ENCODE peak calls at places on chromosomes 4 and X, in five cellular contexts. O is H9, H is IMR-90, T is neuronal stem cell, L is trophoblast cell. Z is an unnamed sample.
A peak's percentile ranks its signal among the peaks of the same experiment; 100 is the strongest.

GRCh38 chrX:112863850-112864249 is 23.2 kb upstream of the AMOT start:
- DNase-seq in O (no peak), H (no peak), T (no peak), L (no peak), Z (no peak)

GRCh38 chr4:118834960-118835895 is 698 bp downstream of the SEC24D start:
- DNase-seq in O (peak; percentile 76), H (peak; percentile 94), T (peak; percentile 32), L (peak; percentile 95), Z (peak; percentile 97)

GRCh38 chr4:7777017-7777710 is 162.5 kb downstream of the AFAP1 start:
- DNase-seq in O (no peak), H (no peak), T (no peak), L (no peak), Z (no peak)

GRCh38 chr4:171629182-171629581 is 184.0 kb upstream of the GALNTL6 start:
- DNase-seq in O (no peak), H (no peak), T (no peak), L (no peak), Z (no peak)

GRCh38 chr4:128721896-128722295 is 87.6 kb upstream of the JADE1 start:
- DNase-seq in O (no peak), H (no peak), T (peak; percentile 36), L (no peak), Z (no peak)

GRCh38 chr4:83751336-83751949 is 215.5 kb downstream of the GPAT3 start:
- DNase-seq in O (no peak), H (no peak), T (no peak), L (peak; percentile 54), Z (no peak)

GRCh38 chr4:153497988-153498967 is 32.1 kb downstream of the TMEM131L start:
- DNase-seq in O (no peak), H (peak; percentile 86), T (no peak), L (no peak), Z (no peak)

GRCh38 chrX:9555354-9555753 is 90.5 kb downstream of the TBL1X start:
- DNase-seq in O (no peak), H (peak; percentile 36), T (no peak), L (no peak), Z (no peak)

GRCh38 chr4:2337896-2338295 is 76.0 kb upstream of the MXD4 start:
- DNase-seq in O (peak; percentile 7), H (no peak), T (no peak), L (no peak), Z (no peak)

GRCh38 chr4:74529284-74530041 is 84.5 kb downstream of the AREG start:
- DNase-seq in O (no peak), H (no peak), T (no peak), L (no peak), Z (no peak)

GRCh38 chr4:48649505-48649904 is 130.6 kb downstream of the FRYL start:
- DNase-seq in O (no peak), H (no peak), T (no peak), L (no peak), Z (no peak)

GRCh38 chr4:158444621-158445020 is 77.1 kb upstream of the RXFP1 start:
- DNase-seq in O (no peak), H (peak; percentile 12), T (no peak), L (no peak), Z (no peak)

GRCh38 chr4:105989411-105990242 is 94.4 kb downstream of the NPNT start:
- DNase-seq in O (no peak), H (no peak), T (no peak), L (no peak), Z (no peak)

GRCh38 chr4:47373174-47373573 is 90.3 kb downstream of the COMMD8 start:
- DNase-seq in O (no peak), H (no peak), T (no peak), L (no peak), Z (no peak)

GRCh38 chr4:4831266-4831665 is 28.2 kb upstream of the MSX1 start:
- DNase-seq in O (no peak), H (no peak), T (no peak), L (no peak), Z (no peak)

GRCh38 chrX:8919801-8920200 is 114.1 kb downstream of the FAM9B start:
- DNase-seq in O (no peak), H (no peak), T (no peak), L (no peak), Z (no peak)

GRCh38 chr4:581181-581580 is 5.1 kb upstream of the TMEM271 start:
- DNase-seq in O (no peak), H (no peak), T (no peak), L (no peak), Z (no peak)

GRCh38 chr4:3572363-3572762 is 40.1 kb upstream of the LRPAP1 start:
- DNase-seq in O (peak; percentile 65), H (no peak), T (no peak), L (no peak), Z (no peak)

GRCh38 chrX:18654873-18655836 is 16.8 kb downstream of the RS1 start:
- DNase-seq in O (no peak), H (no peak), T (no peak), L (no peak), Z (peak; percentile 19)

GRCh38 chr4:128810331-128810870 is 901 bp downstream of the JADE1 start:
- DNase-seq in O (no peak), H (peak; percentile 46), T (no peak), L (peak; percentile 45), Z (peak; percentile 54)

GRCh38 chr4:69818060-69818639 is 41.8 kb downstream of the SULT1E1 start:
- DNase-seq in O (no peak), H (no peak), T (no peak), L (no peak), Z (no peak)
- H2AK5ac ChIP-seq in O (no peak overlapping the region), H (no peak overlapping the region), T (no peak overlapping the region), L (no peak overlapping the region), Z (no peak overlapping the region)

GRCh38 chr4:25585901-25586523 is 69.6 kb upstream of the SLC34A2 start:
- DNase-seq in O (peak; percentile 43), H (no peak), T (peak; percentile 76), L (no peak), Z (no peak)
- H2BK5ac ChIP-seq in O (no peak overlapping the region), H (no peak overlapping the region), T (no peak overlapping the region), L (no peak overlapping the region), Z (no peak overlapping the region)

GRCh38 chrX:115968436-115969252 is 201.9 kb upstream of the AGTR2 start:
- DNase-seq in O (peak; percentile 97), H (no peak), T (peak; percentile 26), L (no peak), Z (peak; percentile 66)
- H2AK5ac ChIP-seq in O (no peak overlapping the region), H (no peak overlapping the region), T (no peak overlapping the region), L (no peak overlapping the region), Z (no peak overlapping the region)

GRCh38 chrX:140524556-140524955 is 19.7 kb upstream of the SOX3 start:
- DNase-seq in O (peak; percentile 25), H (peak; percentile 55), T (no peak), L (no peak), Z (peak; percentile 52)
- H2BK5ac ChIP-seq in O (no peak overlapping the region), H (peak overlapping the region; percentile 25), T (no peak overlapping the region), L (no peak overlapping the region), Z (no peak overlapping the region)

GRCh38 chrX:46306103-46306502 is 239.1 kb downstream of the ZNF674 start:
- DNase-seq in O (no peak), H (no peak), T (no peak), L (no peak), Z (no peak)

GRCh38 chrX:46308106-46308505 is 237.1 kb downstream of the ZNF674 start:
- DNase-seq in O (no peak), H (no peak), T (no peak), L (no peak), Z (no peak)

GRCh38 chrX:46317158-46317557 is 228.1 kb downstream of the ZNF674 start:
- DNase-seq in O (no peak), H (no peak), T (no peak), L (no peak), Z (no peak)

GRCh38 chrX:46310815-46311497 is 234.3 kb downstream of the ZNF674 start:
- DNase-seq in O (no peak), H (no peak), T (no peak), L (no peak), Z (no peak)

DNA sequence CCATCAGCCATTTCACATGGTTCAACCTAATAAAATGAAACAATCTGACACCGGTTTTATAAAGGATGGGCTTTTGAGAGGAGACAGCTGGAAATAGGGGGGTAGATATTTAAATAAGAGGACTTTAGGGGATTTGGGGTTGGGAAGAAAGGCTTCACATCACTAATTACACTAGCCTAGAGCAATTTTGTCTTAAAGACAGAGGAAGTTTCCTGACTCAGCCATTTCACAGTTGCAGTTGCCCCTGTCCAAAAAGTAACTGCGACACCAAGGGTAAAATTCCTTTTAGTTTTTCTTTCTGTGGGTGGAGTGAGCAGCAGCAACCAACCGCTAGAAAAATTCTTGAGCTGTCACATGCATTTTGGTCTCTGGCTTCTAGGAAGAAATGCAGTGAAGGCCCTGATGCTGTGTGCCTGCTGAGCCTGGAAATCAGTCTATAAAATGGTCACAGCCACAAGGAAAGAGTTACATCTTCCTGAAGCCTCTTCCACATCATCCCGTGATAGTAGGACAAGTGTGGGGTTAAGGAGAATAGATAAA is 233.6 kb downstream of the ZNF674 start:
- DNase-seq in O (no peak), H (no peak), T (no peak), L (no peak), Z (no peak)
- H2AK5ac ChIP-seq in O (no peak overlapping the region), H (no peak overlapping the region), T (no peak overlapping the region), L (no peak overlapping the region), Z (no peak overlapping the region)

GRCh38 chr4:26048378-26048882 is 134.4 kb downstream of the SMIM20 start:
- DNase-seq in O (no peak), H (peak; percentile 92), T (no peak), L (peak; percentile 20), Z (peak; percentile 46)
- H2BK5ac ChIP-seq in O (no peak overlapping the region), H (peak overlapping the region; percentile 88), T (peak overlapping the region; percentile 21), L (no peak overlapping the region), Z (no peak overlapping the region)

DNA sequence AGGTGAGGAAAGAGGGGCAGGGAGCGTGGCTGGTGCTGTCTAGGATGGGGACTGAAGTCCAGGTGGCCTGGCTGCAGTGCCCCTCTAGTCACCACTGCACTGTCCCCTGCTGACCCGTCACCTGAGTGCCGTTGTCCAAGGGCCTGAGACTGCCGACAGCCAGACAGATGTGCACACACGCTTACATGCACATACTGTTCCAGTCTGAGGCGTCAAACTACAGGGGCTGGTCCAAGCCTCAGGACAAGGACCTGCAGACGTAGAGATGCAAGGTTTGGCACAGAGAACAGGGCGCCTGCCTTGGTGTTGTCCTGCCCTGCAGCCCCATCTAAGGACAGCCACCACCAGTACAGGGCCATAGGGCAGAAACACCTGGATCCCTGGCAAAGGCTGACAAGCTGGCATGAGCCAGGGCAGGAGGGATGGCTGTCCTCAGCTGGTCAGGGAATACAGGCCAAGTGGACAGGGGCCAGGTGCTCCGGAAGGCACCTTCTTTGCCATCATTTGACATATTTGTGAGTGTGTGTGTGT is 1.7 kb downstream of the SLC2A9 start:
- DNase-seq in O (no peak), H (no peak), T (no peak), L (peak; percentile 22), Z (no peak)
- H2AK5ac ChIP-seq in O (no peak overlapping the region), H (peak overlapping the region; percentile 86), T (peak overlapping the region; percentile 69), L (peak overlapping the region; percentile 8), Z (no peak overlapping the region)

GRCh38 chrX:53683556-53684414 is 2.7 kb downstream of the HUWE1 start:
- DNase-seq in O (peak; percentile 95), H (peak; percentile 98), T (peak; percentile 98), L (peak; percentile 96), Z (peak; percentile 98)
- H2BK5ac ChIP-seq in O (peak overlapping the region; percentile 21), H (peak overlapping the region; percentile 90), T (peak overlapping the region; percentile 13), L (peak overlapping the region; percentile 85), Z (peak overlapping the region; percentile 9)

GRCh38 chr4:113069212-113069892 is 19.9 kb downstream of the ANK2 start:
- DNase-seq in O (no peak), H (no peak), T (no peak), L (no peak), Z (peak; percentile 69)
- H2AK5ac ChIP-seq in O (no peak overlapping the region), H (no peak overlapping the region), T (no peak overlapping the region), L (no peak overlapping the region), Z (no peak overlapping the region)